ENCODE peak calls at places on chromosomes 4 and X, in five cellular contexts. Y is mammary epithelial cell, P is prostate gland, I is heart right ventricle, S is astrocyte. C is an unnamed sample.

GRCh38 chrX:11792461-11793421 is 34.7 kb downstream of the MSL3 start:
- DNase-seq in Y (no peak), P (peak; percentile 8), I (peak; percentile 3), S (no peak), C (no peak)

GRCh38 chr4:2688281-2688680 is 67.9 kb downstream of the TNIP2 start:
- DNase-seq in Y (no peak), P (no peak), I (no peak), S (no peak), C (no peak)

GRCh38 chr4:83503974-83504373 is 19.1 kb upstream of the ABRAXAS1 start:
- DNase-seq in Y (no peak), P (no peak), I (no peak), S (no peak), C (no peak)

GRCh38 chr4:26008737-26009136 is 94.7 kb downstream of the SMIM20 start:
- DNase-seq in Y (no peak), P (no peak), I (no peak), S (no peak), C (no peak)

GRCh38 chr4:106670911-106671310 is 302.3 kb upstream of the GIMD1 start:
- DNase-seq in Y (no peak), P (no peak), I (no peak), S (no peak), C (no peak)

GRCh38 chr4:38177035-38177791 is 217.0 kb downstream of the PTTG2 start:
- DNase-seq in Y (no peak), P (peak; percentile 30), I (peak; percentile 36), S (peak; percentile 38), C (peak; percentile 64)

GRCh38 chrX:70042399-70043371 is 7.1 kb downstream of the AWAT2 start:
- DNase-seq in Y (no peak), P (peak; percentile 27), I (no peak), S (no peak), C (no peak)

GRCh38 chrX:55783723-55784122 is 66.2 kb downstream of the RRAGB start:
- DNase-seq in Y (no peak), P (no peak), I (no peak), S (peak; percentile 21), C (no peak)

GRCh38 chr4:108047199-108047598 is 57.5 kb downstream of the HADH start:
- DNase-seq in Y (no peak), P (peak; percentile 26), I (no peak), S (no peak), C (no peak)

GRCh38 chr4:170698334-170698733 is 608.6 kb upstream of the AADAT start:
- DNase-seq in Y (no peak), P (no peak), I (no peak), S (no peak), C (no peak)

GRCh38 chr4:80112236-80112635 is 39.2 kb upstream of the ANTXR2 start:
- DNase-seq in Y (no peak), P (no peak), I (peak; percentile 19), S (no peak), C (no peak)

GRCh38 chrX:111005151-111005550 is 90.8 kb upstream of the PAK3 start:
- DNase-seq in Y (no peak), P (no peak), I (no peak), S (no peak), C (no peak)

GRCh38 chr4:169626328-169627282 is 6.2 kb downstream of the CLCN3 start:
- DNase-seq in Y (no peak), P (no peak), I (no peak), S (no peak), C (no peak)

GRCh38 chr4:161376275-161376674 is 787.5 kb downstream of the FSTL5 start:
- DNase-seq in Y (no peak), P (no peak), I (no peak), S (peak; percentile 1), C (no peak)
- H3K27ac ChIP-seq in Y (no peak overlapping the region), P (no peak overlapping the region), I (no peak overlapping the region), S (no peak overlapping the region), C (no peak overlapping the region)

GRCh38 chr4:61202100-61202637 is 2.0 kb downstream of the ADGRL3 start:
- DNase-seq in Y (peak; percentile 43), P (no peak), I (no peak), S (no peak), C (peak; percentile 68)
- H3K27ac ChIP-seq in Y (no peak overlapping the region), P (no peak overlapping the region), I (no peak overlapping the region), S (no peak overlapping the region), C (no peak overlapping the region)

GRCh38 chrX:130246084-130246483 is 22.6 kb downstream of the ZNF280C start:
- DNase-seq in Y (no peak), P (no peak), I (no peak), S (no peak), C (no peak)

GRCh38 chrX:130247996-130248395 is 20.7 kb downstream of the ZNF280C start:
- DNase-seq in Y (no peak), P (no peak), I (no peak), S (no peak), C (no peak)

DNA sequence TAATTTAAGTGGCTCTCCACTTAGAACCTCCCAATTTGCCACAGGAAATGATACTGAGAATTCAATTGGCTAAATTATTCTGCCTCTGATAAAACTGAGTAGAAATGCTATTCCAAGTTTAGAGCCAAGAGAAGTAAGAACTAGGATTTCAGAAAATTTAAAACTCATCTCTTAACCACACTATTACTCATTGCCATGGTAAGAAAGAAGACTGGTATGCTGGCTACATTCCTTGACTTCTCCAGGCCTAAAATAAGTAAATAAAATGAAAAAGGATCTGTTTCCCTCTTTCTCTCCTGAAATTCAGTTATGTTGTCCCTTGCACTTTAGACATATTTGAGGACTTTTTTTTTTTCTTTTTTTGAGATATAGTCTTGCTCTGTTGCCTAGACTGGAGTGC is 23.3 kb downstream of the ZNF280C start:
- DNase-seq in Y (no peak), P (no peak), I (no peak), S (peak; percentile 85), C (no peak)
- H3K27ac ChIP-seq in Y (no peak overlapping the region), P (no peak overlapping the region), I (no peak overlapping the region), S (no peak overlapping the region), C (no peak overlapping the region)

GRCh38 chr4:39407584-39407885 is 805 bp downstream of the KLB start:
- DNase-seq in Y (no peak), P (no peak), I (no peak), S (no peak), C (no peak)
- H3K27ac ChIP-seq in Y (no peak overlapping the region), P (no peak overlapping the region), I (no peak overlapping the region), S (no peak overlapping the region), C (no peak overlapping the region)

DNA sequence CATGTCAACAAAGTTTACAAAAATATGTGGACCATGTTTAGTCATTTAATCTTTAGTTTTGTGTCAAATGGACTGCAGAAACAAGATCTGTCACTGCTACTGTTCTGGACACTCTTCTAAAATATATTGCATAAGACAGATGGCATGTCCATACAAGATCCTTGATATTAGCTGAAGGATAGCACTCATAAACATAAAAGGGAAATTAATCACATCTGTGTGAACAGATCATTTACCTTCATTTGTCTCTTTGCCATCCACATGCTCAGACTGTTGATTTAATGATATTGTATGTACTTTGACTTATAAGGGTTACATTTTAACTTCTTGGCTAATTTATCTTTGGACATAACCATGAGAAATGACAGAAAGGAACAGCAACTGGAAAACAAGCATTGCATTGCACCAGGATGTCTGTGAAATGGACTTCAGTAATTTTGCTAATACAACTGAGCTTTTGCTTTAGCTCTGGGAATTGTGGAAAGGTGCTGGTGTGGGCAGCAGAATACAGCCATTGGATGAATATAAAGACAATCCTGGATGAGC is at the start of gene UGT2B7:
- DNase-seq in Y (peak; percentile 67), P (no peak), I (no peak), S (peak; percentile 29), C (no peak)
- H3K27ac ChIP-seq in Y (no peak within 1 kb of the TSS), P (no peak within 1 kb of the TSS), I (no peak within 1 kb of the TSS), S (peak within 1 kb of the TSS; percentile 21), C (peak within 1 kb of the TSS; percentile 64)

GRCh38 chrX:46642145-46642544 is 68.6 kb downstream of the CHST7 start:
- DNase-seq in Y (peak; percentile 12), P (no peak), I (peak; percentile 7), S (no peak), C (no peak)
- H3K27ac ChIP-seq in Y (no peak overlapping the region), P (no peak overlapping the region), I (no peak overlapping the region), S (no peak overlapping the region), C (no peak overlapping the region)

GRCh38 chrX:13028871-13029336 is 15.5 kb downstream of the FAM9C start:
- DNase-seq in Y (peak; percentile 70), P (no peak), I (no peak), S (no peak), C (no peak)

GRCh38 chrX:13029341-13029740 is 15.1 kb downstream of the FAM9C start:
- DNase-seq in Y (no peak), P (peak; percentile 8), I (peak; percentile 71), S (no peak), C (peak; percentile 82)

GRCh38 chrX:13026877-13027652 is 17.4 kb downstream of the FAM9C start:
- DNase-seq in Y (no peak), P (no peak), I (no peak), S (no peak), C (no peak)

GRCh38 chrX:13033193-13033592 is 11.2 kb downstream of the FAM9C start:
- DNase-seq in Y (no peak), P (no peak), I (no peak), S (no peak), C (no peak)

DNA sequence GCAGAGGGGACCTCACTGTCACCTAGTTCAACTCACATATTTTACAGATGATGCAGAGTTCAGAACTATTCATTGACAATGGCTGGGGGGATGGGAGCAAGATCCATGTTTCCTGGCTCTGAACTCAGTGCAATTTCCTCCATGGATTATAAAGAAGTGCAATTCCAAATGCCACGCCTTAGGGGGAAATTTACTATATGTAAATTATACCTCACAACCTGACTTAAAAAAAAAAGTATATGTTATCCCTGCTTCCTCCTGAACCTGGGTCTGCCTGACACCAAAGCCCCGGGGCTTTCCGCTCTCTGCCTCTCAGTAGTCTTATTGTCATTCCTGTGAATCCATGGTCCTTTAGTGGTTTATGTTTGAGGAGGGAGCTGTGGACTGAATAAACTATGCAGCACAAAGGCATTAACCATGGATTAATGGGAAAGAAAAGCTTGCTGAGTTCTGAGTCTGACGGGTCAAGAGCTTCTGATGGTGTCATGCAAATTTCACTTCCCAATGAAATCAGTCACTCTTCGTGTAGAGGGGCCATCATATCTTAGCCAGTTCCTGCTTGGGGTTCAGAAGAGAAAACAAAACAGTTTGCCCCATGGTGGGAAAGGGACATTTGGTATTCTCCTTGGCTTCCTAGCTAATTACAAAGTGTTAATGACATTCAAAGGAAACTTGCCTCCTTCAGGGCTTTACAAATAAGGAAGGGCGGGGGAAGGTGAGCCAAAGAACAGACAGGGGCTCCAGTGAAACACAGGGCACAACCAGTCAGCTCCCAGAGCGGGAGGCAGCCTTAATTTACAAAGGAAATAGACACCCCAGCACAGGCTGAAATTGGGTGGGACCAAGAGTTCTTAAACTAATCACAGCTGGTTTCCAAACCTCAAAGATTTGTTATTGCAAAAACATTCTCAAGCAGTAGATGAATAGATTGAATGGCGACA is 14.3 kb downstream of the FAM9C start:
- DNase-seq in Y (no peak), P (no peak), I (peak; percentile 39), S (no peak), C (no peak)
- H3K27ac ChIP-seq in Y (no peak overlapping the region), P (no peak overlapping the region), I (peak overlapping the region; percentile 78), S (peak overlapping the region; percentile 56), C (peak overlapping the region; percentile 47)

GRCh38 chrX:153995504-153995903 is 22.9 kb downstream of the TMEM187 start:
- DNase-seq in Y (no peak), P (no peak), I (no peak), S (no peak), C (no peak)
- H3K27ac ChIP-seq in Y (no peak overlapping the region), P (no peak overlapping the region), I (no peak overlapping the region), S (no peak overlapping the region), C (no peak overlapping the region)